ENCODE peak calls at places on chromosomes 11 and 22, in ten cellular contexts. One of them, this sample, is unnamed.

GRCh38 chr11:100550910-100551309 is 136.2 kb upstream of the ARHGAP42 start:
- DNase-seq in A549: no peak
- DNase-seq in heart left ventricle: no peak
- DNase-seq in prostate gland: no peak
- DNase-seq in vagina: no peak
- DNase-seq in sigmoid colon: no peak
- DNase-seq in H54: no peak
- DNase-seq in HCT116: no peak
- DNase-seq in NB4: no peak
- DNase-seq in right lobe of liver: no peak
- DNase-seq in this sample: no peak

GRCh38 chr11:69512790-69513189 is 31.3 kb downstream of the LINC01488 start:
- DNase-seq in vagina: no peak
- DNase-seq in A549: no peak
- DNase-seq in sigmoid colon: no peak
- DNase-seq in H54: no peak
- DNase-seq in prostate gland: no peak
- DNase-seq in right lobe of liver: no peak
- DNase-seq in heart left ventricle: no peak
- DNase-seq in NB4: no peak
- DNase-seq in HCT116: no peak
- DNase-seq in this sample: no peak

GRCh38 chr22:43921361-43921760 is 2.2 kb upstream of the PNPLA3 start:
- DNase-seq in A549: no peak
- DNase-seq in right lobe of liver: no peak
- DNase-seq in HCT116: peak
- DNase-seq in sigmoid colon: no peak
- DNase-seq in NB4: peak
- DNase-seq in H54: peak
- DNase-seq in prostate gland: no peak
- DNase-seq in vagina: no peak
- DNase-seq in heart left ventricle: no peak
- DNase-seq in this sample: no peak

GRCh38 chr11:119029340-119030028 is 1.2 kb downstream of the SLC37A4 start:
- DNase-seq in sigmoid colon: peak
- DNase-seq in vagina: no peak
- DNase-seq in HCT116: no peak
- DNase-seq in right lobe of liver: peak
- DNase-seq in NB4: peak
- DNase-seq in heart left ventricle: peak
- DNase-seq in prostate gland: peak
- DNase-seq in H54: no peak
- DNase-seq in A549: no peak
- DNase-seq in this sample: peak

GRCh38 chr11:1674194-1674878 is 22.7 kb upstream of the KRTAP5-6 start:
- DNase-seq in heart left ventricle: no peak
- DNase-seq in H54: no peak
- DNase-seq in vagina: no peak
- DNase-seq in sigmoid colon: no peak
- DNase-seq in HCT116: no peak
- DNase-seq in prostate gland: no peak
- DNase-seq in NB4: no peak
- DNase-seq in A549: no peak
- DNase-seq in right lobe of liver: peak
- DNase-seq in this sample: no peak

GRCh38 chr11:25838918-25839611 is 492.9 kb upstream of the ANO3 start:
- DNase-seq in A549: no peak
- DNase-seq in vagina: no peak
- DNase-seq in sigmoid colon: no peak
- DNase-seq in prostate gland: no peak
- DNase-seq in right lobe of liver: no peak
- DNase-seq in NB4: no peak
- DNase-seq in H54: no peak
- DNase-seq in HCT116: no peak
- DNase-seq in heart left ventricle: no peak
- DNase-seq in this sample: no peak

GRCh38 chr22:43110444-43110926 is at the start of gene BIK:
- DNase-seq in HCT116: no peak
- DNase-seq in heart left ventricle: no peak
- DNase-seq in right lobe of liver: peak
- DNase-seq in NB4: peak
- DNase-seq in sigmoid colon: no peak
- DNase-seq in vagina: no peak
- DNase-seq in H54: no peak
- DNase-seq in prostate gland: peak
- DNase-seq in A549: no peak
- DNase-seq in this sample: peak

GRCh38 chr22:32708835-32709234 is 92.7 kb upstream of the TIMP3 start:
- DNase-seq in right lobe of liver: no peak
- DNase-seq in prostate gland: no peak
- DNase-seq in HCT116: no peak
- DNase-seq in NB4: no peak
- DNase-seq in H54: no peak
- DNase-seq in sigmoid colon: no peak
- DNase-seq in A549: no peak
- DNase-seq in vagina: no peak
- DNase-seq in heart left ventricle: no peak
- DNase-seq in this sample: no peak

GRCh38 chr22:38296372-38296771 is 20.9 kb downstream of the CSNK1E start:
- DNase-seq in HCT116: no peak
- DNase-seq in right lobe of liver: no peak
- DNase-seq in heart left ventricle: no peak
- DNase-seq in A549: no peak
- DNase-seq in sigmoid colon: no peak
- DNase-seq in NB4: no peak
- DNase-seq in H54: no peak
- DNase-seq in prostate gland: no peak
- DNase-seq in vagina: no peak
- DNase-seq in this sample: no peak

GRCh38 chr22:38299758-38300157 is 17.5 kb downstream of the CSNK1E start:
- DNase-seq in right lobe of liver: no peak
- DNase-seq in sigmoid colon: no peak
- DNase-seq in prostate gland: no peak
- DNase-seq in A549: no peak
- DNase-seq in vagina: no peak
- DNase-seq in heart left ventricle: no peak
- DNase-seq in NB4: no peak
- DNase-seq in H54: no peak
- DNase-seq in HCT116: no peak
- DNase-seq in this sample: no peak

GRCh38 chr22:38298312-38299000 is 18.8 kb downstream of the CSNK1E start:
- DNase-seq in heart left ventricle: no peak
- DNase-seq in H54: peak
- DNase-seq in NB4: peak
- DNase-seq in vagina: no peak
- DNase-seq in prostate gland: no peak
- DNase-seq in sigmoid colon: no peak
- DNase-seq in A549: no peak
- DNase-seq in right lobe of liver: no peak
- DNase-seq in HCT116: peak
- DNase-seq in this sample: peak

GRCh38 chr22:38300197-38300945 is 16.9 kb downstream of the CSNK1E start:
- DNase-seq in sigmoid colon: no peak
- DNase-seq in prostate gland: no peak
- DNase-seq in vagina: no peak
- DNase-seq in heart left ventricle: no peak
- DNase-seq in HCT116: no peak
- DNase-seq in H54: no peak
- DNase-seq in A549: no peak
- DNase-seq in NB4: no peak
- DNase-seq in right lobe of liver: no peak
- DNase-seq in this sample: no peak

DNA sequence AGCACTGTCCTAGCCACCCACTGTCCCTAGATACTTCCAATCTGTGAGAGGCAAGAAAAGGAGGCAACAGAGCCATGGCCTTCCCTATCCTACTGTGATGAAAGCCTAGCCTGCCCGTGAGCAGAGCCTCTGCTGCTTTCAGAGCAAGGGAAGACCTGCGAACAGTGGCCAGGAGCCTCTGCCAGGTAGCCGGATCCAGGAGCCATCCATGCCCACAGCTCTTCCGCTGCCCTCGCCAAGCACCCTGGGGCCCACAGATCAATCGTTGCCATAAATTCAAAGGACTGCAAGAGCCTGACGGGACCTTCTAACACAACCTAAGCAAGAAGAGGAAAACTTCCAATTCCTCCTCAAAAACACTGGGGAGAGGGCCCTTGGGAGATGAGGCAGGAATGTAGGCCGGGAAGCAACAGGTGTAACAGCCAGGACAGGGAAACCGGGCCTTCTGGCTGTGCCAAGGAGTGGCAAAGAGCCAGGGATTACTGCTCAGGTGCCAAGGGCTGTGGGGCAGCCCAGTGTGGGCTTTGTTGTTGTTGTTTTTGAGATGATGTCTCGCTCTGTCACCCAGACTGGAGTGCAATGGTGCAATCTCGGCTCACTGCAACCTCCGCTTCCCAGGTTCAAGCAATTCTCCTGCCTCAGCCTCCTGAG is 18.1 kb downstream of the CSNK1E start:
- DNase-seq in right lobe of liver: peak
- DNase-seq in vagina: no peak
- DNase-seq in H54: no peak
- DNase-seq in A549: no peak
- DNase-seq in NB4: no peak
- DNase-seq in sigmoid colon: no peak
- DNase-seq in prostate gland: no peak
- DNase-seq in HCT116: no peak
- DNase-seq in heart left ventricle: no peak
- DNase-seq in this sample: no peak
- TF ChIP-seq POLR2A in right lobe of liver: no peak
- TF ChIP-seq POLR2A in vagina: no peak
- TF ChIP-seq POLR2A in H54: no peak
- TF ChIP-seq POLR2A in A549: no peak
- TF ChIP-seq POLR2A in NB4: no peak
- TF ChIP-seq POLR2A in sigmoid colon: no peak
- TF ChIP-seq POLR2A in prostate gland: no peak
- TF ChIP-seq POLR2A in HCT116: no peak
- TF ChIP-seq POLR2A in heart left ventricle: no peak
- TF ChIP-seq POLR2A in this sample: no peak

DNA sequence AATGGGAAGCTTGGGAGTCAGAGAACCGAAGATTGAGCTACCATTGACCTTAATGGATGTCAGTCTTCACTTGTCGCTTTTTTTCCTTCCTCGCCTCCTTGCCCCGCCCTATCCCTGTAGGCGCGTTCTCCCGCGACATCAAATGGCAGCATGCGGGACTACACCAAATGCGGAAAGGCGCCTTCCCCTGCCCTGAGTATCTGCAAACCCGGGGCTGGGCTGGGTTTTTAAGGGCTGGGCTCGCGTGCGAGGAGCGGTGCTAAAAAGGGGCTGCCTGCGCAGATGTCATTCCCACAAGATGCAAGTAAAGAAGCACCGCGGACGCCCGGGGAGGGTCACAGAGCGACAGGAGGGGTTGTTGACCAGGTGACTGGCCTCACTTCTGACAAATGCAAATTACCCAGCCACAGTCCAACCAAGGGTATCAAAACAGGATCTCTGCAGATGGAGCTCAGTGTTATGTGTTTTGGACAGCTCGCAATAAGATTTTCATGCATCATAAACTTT is 4.7 kb upstream of the FAM111B start:
- DNase-seq in heart left ventricle: peak
- DNase-seq in A549: peak
- DNase-seq in right lobe of liver: peak
- DNase-seq in prostate gland: peak
- DNase-seq in sigmoid colon: peak
- DNase-seq in NB4: no peak
- DNase-seq in H54: no peak
- DNase-seq in vagina: no peak
- DNase-seq in HCT116: no peak
- DNase-seq in this sample: peak
- TF ChIP-seq POLR2A in heart left ventricle: no peak
- TF ChIP-seq POLR2A in A549: no peak
- TF ChIP-seq POLR2A in right lobe of liver: no peak
- TF ChIP-seq POLR2A in prostate gland: no peak
- TF ChIP-seq POLR2A in sigmoid colon: no peak
- TF ChIP-seq POLR2A in NB4: no peak
- TF ChIP-seq POLR2A in H54: no peak
- TF ChIP-seq POLR2A in vagina: no peak
- TF ChIP-seq POLR2A in HCT116: no peak
- TF ChIP-seq POLR2A in this sample: no peak

GRCh38 chr22:50473088-50473487 is 1.7 kb downstream of the SBF1 start:
- DNase-seq in right lobe of liver: no peak
- DNase-seq in vagina: no peak
- DNase-seq in heart left ventricle: no peak
- DNase-seq in A549: peak
- DNase-seq in HCT116: peak
- DNase-seq in sigmoid colon: no peak
- DNase-seq in NB4: peak
- DNase-seq in prostate gland: no peak
- DNase-seq in H54: no peak
- DNase-seq in this sample: peak

GRCh38 chr22:50475652-50476002 is 792 bp upstream of the SBF1 start:
- DNase-seq in NB4: no peak
- DNase-seq in H54: no peak
- DNase-seq in A549: no peak
- DNase-seq in prostate gland: no peak
- DNase-seq in right lobe of liver: no peak
- DNase-seq in HCT116: no peak
- DNase-seq in sigmoid colon: no peak
- DNase-seq in heart left ventricle: no peak
- DNase-seq in vagina: no peak
- DNase-seq in this sample: no peak

GRCh38 chr22:50476819-50477344 is 2.0 kb upstream of the SBF1 start:
- DNase-seq in heart left ventricle: no peak
- DNase-seq in vagina: no peak
- DNase-seq in H54: no peak
- DNase-seq in right lobe of liver: no peak
- DNase-seq in A549: no peak
- DNase-seq in HCT116: no peak
- DNase-seq in prostate gland: no peak
- DNase-seq in NB4: no peak
- DNase-seq in sigmoid colon: no peak
- DNase-seq in this sample: no peak

GRCh38 chr22:50473855-50474671 is 772 bp downstream of the SBF1 start:
- DNase-seq in HCT116: no peak
- DNase-seq in right lobe of liver: no peak
- DNase-seq in vagina: no peak
- DNase-seq in prostate gland: no peak
- DNase-seq in sigmoid colon: peak
- DNase-seq in A549: no peak
- DNase-seq in NB4: peak
- DNase-seq in H54: no peak
- DNase-seq in heart left ventricle: no peak
- DNase-seq in this sample: peak

GRCh38 chr22:50474711-50475651 is at the start of gene SBF1:
- DNase-seq in H54: peak
- DNase-seq in heart left ventricle: peak
- DNase-seq in A549: peak
- DNase-seq in prostate gland: peak
- DNase-seq in HCT116: peak
- DNase-seq in right lobe of liver: peak
- DNase-seq in vagina: no peak
- DNase-seq in NB4: peak
- DNase-seq in sigmoid colon: peak
- DNase-seq in this sample: peak
- TF ChIP-seq POLR2A in H54: peak
- TF ChIP-seq POLR2A in heart left ventricle: peak
- TF ChIP-seq POLR2A in A549: peak
- TF ChIP-seq POLR2A in prostate gland: peak
- TF ChIP-seq POLR2A in HCT116: peak
- TF ChIP-seq POLR2A in right lobe of liver: peak
- TF ChIP-seq POLR2A in vagina: no peak
- TF ChIP-seq POLR2A in NB4: peak
- TF ChIP-seq POLR2A in sigmoid colon: no peak
- TF ChIP-seq POLR2A in this sample: peak

GRCh38 chr22:41285441-41285819 is 557 bp downstream of the RANGAP1 start:
- DNase-seq in NB4: peak
- DNase-seq in vagina: no peak
- DNase-seq in HCT116: peak
- DNase-seq in sigmoid colon: peak
- DNase-seq in H54: peak
- DNase-seq in right lobe of liver: no peak
- DNase-seq in heart left ventricle: peak
- DNase-seq in prostate gland: peak
- DNase-seq in A549: no peak
- DNase-seq in this sample: peak

GRCh38 chr22:41284465-41284864 is 1.5 kb downstream of the RANGAP1 start:
- DNase-seq in NB4: no peak
- DNase-seq in right lobe of liver: peak
- DNase-seq in vagina: no peak
- DNase-seq in heart left ventricle: no peak
- DNase-seq in prostate gland: no peak
- DNase-seq in A549: no peak
- DNase-seq in HCT116: no peak
- DNase-seq in sigmoid colon: no peak
- DNase-seq in H54: no peak
- DNase-seq in this sample: no peak

GRCh38 chr22:41285820-41286638 is at the start of gene RANGAP1:
- DNase-seq in vagina: peak
- DNase-seq in HCT116: peak
- DNase-seq in NB4: peak
- DNase-seq in heart left ventricle: peak
- DNase-seq in prostate gland: peak
- DNase-seq in right lobe of liver: peak
- DNase-seq in A549: peak
- DNase-seq in H54: peak
- DNase-seq in sigmoid colon: peak
- DNase-seq in this sample: peak

GRCh38 chr22:41288245-41288946 is 2.4 kb upstream of the RANGAP1 start:
- DNase-seq in NB4: no peak
- DNase-seq in prostate gland: peak
- DNase-seq in sigmoid colon: peak
- DNase-seq in H54: no peak
- DNase-seq in right lobe of liver: peak
- DNase-seq in A549: peak
- DNase-seq in vagina: no peak
- DNase-seq in heart left ventricle: no peak
- DNase-seq in HCT116: peak
- DNase-seq in this sample: no peak

DNA sequence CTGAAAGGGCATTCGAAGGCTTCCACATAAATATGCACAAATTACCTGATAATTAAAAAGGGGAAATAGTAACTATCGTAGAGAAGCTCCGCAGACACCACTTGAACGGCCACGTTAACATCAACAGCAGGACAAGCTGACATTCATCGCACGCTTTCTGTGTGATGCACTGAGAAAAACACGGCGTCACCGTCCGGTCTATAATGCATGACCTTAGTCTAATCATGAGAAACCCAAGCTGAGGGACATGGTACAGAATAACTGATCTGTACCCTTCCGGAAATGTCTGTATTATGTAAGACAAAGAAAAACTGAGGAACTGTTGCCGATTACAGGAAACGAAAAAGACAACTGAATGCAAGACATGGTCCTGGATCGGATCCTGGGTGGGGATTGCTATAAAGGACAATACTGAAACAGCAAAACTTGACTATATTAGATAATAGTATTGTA is 678 bp upstream of the RANGAP1 start:
- DNase-seq in vagina: no peak
- DNase-seq in H54: no peak
- DNase-seq in sigmoid colon: no peak
- DNase-seq in prostate gland: peak
- DNase-seq in right lobe of liver: peak
- DNase-seq in NB4: peak
- DNase-seq in HCT116: no peak
- DNase-seq in heart left ventricle: no peak
- DNase-seq in A549: no peak
- DNase-seq in this sample: peak
- TF ChIP-seq POLR2A in vagina: no peak
- TF ChIP-seq POLR2A in H54: no peak
- TF ChIP-seq POLR2A in sigmoid colon: no peak
- TF ChIP-seq POLR2A in prostate gland: no peak
- TF ChIP-seq POLR2A in right lobe of liver: peak
- TF ChIP-seq POLR2A in NB4: peak
- TF ChIP-seq POLR2A in HCT116: no peak
- TF ChIP-seq POLR2A in heart left ventricle: no peak
- TF ChIP-seq POLR2A in A549: no peak
- TF ChIP-seq POLR2A in this sample: no peak